ENCODE peak calls at places on chromosomes 12 and 14, in five cellular contexts. V is heart left ventricle, H is prostate gland, O is IMR-90, L is esophagus squamous epithelium. M is an unnamed sample. For H3K9me3, the result is how much of the 10 kb centered on the place peaks cover.

GRCh38 chr14:60002819-60003492 is 83.0 kb downstream of the LRRC9 start:
- DNase-seq in V (peak), H (peak), L (no peak), O (no peak), M (no peak)

GRCh38 chr12:112978163-112979081 is at the start of gene OAS2:
- DNase-seq in V (peak), H (peak), O (peak), L (peak), M (no peak)

GRCh38 chr12:51318846-51319570 is 5.0 kb downstream of the BIN2 start:
- DNase-seq in O (no peak), L (no peak), V (no peak), H (no peak), M (no peak)

GRCh38 chr12:64218597-64218996 is 3.5 kb downstream of the KICS2 start:
- DNase-seq in V (no peak), H (no peak), O (no peak), L (no peak), M (no peak)

GRCh38 chr14:101506211-101506920 is 54.9 kb upstream of the DIO3 start:
- DNase-seq in H (no peak), O (no peak), V (no peak), L (no peak), M (peak)

GRCh38 chr12:12927211-12928079 is 24.5 kb downstream of the GPRC5D start:
- DNase-seq in L (no peak), H (peak), V (peak), O (peak), M (peak)

GRCh38 chr14:34340226-34340625 is 121.8 kb downstream of the SPTSSA start:
- DNase-seq in L (no peak), V (no peak), O (peak), H (no peak), M (no peak)

GRCh38 chr12:124295431-124296058 is 652 bp downstream of the RFLNA start:
- DNase-seq in H (no peak), V (no peak), L (no peak), O (no peak), M (no peak)

GRCh38 chr12:62934799-62935674 is at the start of gene PPM1H:
- DNase-seq in O (peak), H (peak), V (peak), L (no peak), M (peak)

GRCh38 chr12:46900734-46901463 is 75.1 kb upstream of the SLC38A4 start:
- DNase-seq in O (no peak), H (no peak), V (no peak), L (no peak), M (no peak)

GRCh38 chr12:118044577-118044976 is 16.4 kb downstream of the WSB2 start:
- DNase-seq in H (no peak), V (no peak), L (no peak), O (no peak), M (no peak)

GRCh38 chr14:103008126-103008525 is 49.2 kb downstream of the CDC42BPB start:
- DNase-seq in O (no peak), H (no peak), L (no peak), V (no peak), M (no peak)

GRCh38 chr14:103110681-103111296 is 12.5 kb upstream of the TNFAIP2 start:
- DNase-seq in H (peak), V (no peak), L (no peak), O (peak), M (no peak)

GRCh38 chr14:76546426-76547221 is 170.7 kb downstream of the ESRRB start:
- DNase-seq in L (no peak), H (no peak), O (no peak), V (no peak), M (no peak)

GRCh38 chr12:23349550-23349949 is 599.9 kb downstream of the SOX5 start:
- DNase-seq in L (no peak), V (no peak), H (no peak), O (no peak), M (no peak)

GRCh38 chr12:122946690-122947271 is 19.5 kb downstream of the ABCB9 start:
- DNase-seq in L (peak), H (peak), V (peak), O (peak), M (no peak)

GRCh38 chr12:6963741-6964446 is 6.6 kb downstream of the PHB2 start:
- DNase-seq in L (no peak), O (no peak), V (no peak), H (no peak), M (peak)

GRCh38 chr12:6735448-6736191 is 11.8 kb downstream of the COPS7A start:
- DNase-seq in V (peak), O (peak), H (peak), L (no peak), M (peak)

GRCh38 chr12:88658009-88658408 is 77.7 kb upstream of the KITLG start:
- DNase-seq in V (no peak), H (peak), O (no peak), L (no peak), M (no peak)

GRCh38 chr14:23379331-23380196 is 2.7 kb downstream of the CMTM5 start:
- DNase-seq in O (peak), V (peak), H (peak), L (no peak), M (peak)

GRCh38 chr12:111686574-111687105 is 787 bp downstream of the ACAD10 start:
- DNase-seq in H (no peak), V (no peak), L (no peak), O (peak), M (no peak)

GRCh38 chr14:54138354-54139038 is 181.9 kb upstream of the BMP4 start:
- DNase-seq in V (no peak), L (no peak), H (no peak), O (no peak), M (no peak)

GRCh38 chr14:35212471-35213142 is 79.6 kb upstream of the PSMA6 start:
- DNase-seq in V (no peak), H (no peak), L (no peak), O (no peak), M (no peak)

GRCh38 chr12:76781321-76781720 is 17.4 kb downstream of the ZDHHC17 start:
- DNase-seq in L (no peak), V (no peak), O (no peak), H (no peak), M (no peak)

GRCh38 chr14:73369433-73369832 is 88.9 kb downstream of the NUMB start:
- DNase-seq in V (no peak), H (no peak), L (no peak), O (no peak), M (no peak)

DNA sequence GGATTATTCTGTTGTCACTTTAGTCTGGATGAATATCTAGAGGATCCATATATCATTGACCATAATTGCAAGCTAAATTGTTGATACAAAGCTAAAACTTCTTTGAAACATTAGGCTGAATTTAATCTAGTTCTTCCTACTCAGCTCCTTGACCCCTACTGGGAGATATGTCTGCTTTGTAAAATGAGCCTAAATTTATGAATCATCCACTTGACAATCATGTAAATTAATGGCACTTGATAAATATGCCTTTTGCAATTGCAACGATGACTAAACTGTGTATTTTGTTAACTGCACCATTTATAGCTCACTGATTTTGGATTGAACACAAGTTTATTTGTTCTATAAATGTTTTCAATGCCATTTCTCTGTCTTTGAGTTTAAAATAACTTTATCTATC is 1616.5 kb upstream of the FLRT2 start:
- DNase-seq in L (no peak), V (no peak), H (no peak), O (peak), M (no peak)
- TF ChIP-seq POLR2A in L (no peak), V (no peak), H (no peak), O (no peak), M (no peak)

GRCh38 chr12:31300783-31301182 is 25.2 kb downstream of the SINHCAF start:
- DNase-seq in O (no peak), L (no peak), V (no peak), H (no peak), M (no peak)
- H3K27ac ChIP-seq in O (no peak), L (no peak), V (no peak), H (no peak), M (no peak)

GRCh38 chr12:3545121-3545796 is 54.3 kb downstream of the PRMT8 start:
- DNase-seq in L (no peak), O (no peak), H (no peak), V (no peak), M (no peak)
- H3K9me3 ChIP-seq in L (under half), O (under half), H (under half), V (under half), M (under half)

GRCh38 chr14:29235991-29236390 is 469.4 kb downstream of the FOXG1 start:
- DNase-seq in H (no peak), O (peak), L (no peak), V (no peak), M (no peak)
- TF ChIP-seq POLR2A in H (no peak), O (no peak), L (no peak), V (no peak), M (no peak)

M was measured in ovary.